ENCODE peak calls at places on chromosomes 3 and 15, in eight cellular contexts. O is hepatocyte, M is OCI-LY7, K is cardiac fibroblast, C is AG04450, F is mucosa of descending colon, R is HFFc6, I is psoas muscle. Q is an unnamed sample.

GRCh38 chr3:150447631-150448465 is 39.8 kb downstream of the TSC22D2 start:
- DNase-seq in O (no peak), M (no peak), K (no peak), C (no peak), F (no peak), R (peak; percentile 22), I (no peak), Q (no peak)

GRCh38 chr15:62462268-62462667 is 297.2 kb upstream of the C2CD4B start:
- DNase-seq in O (no peak), M (no peak), K (no peak), C (no peak), F (no peak), R (no peak), I (peak; percentile 70), Q (no peak)

GRCh38 chr3:160583451-160583850 is 18.1 kb upstream of the KPNA4 start:
- DNase-seq in O (no peak), M (no peak), K (no peak), C (no peak), F (no peak), R (no peak), I (no peak), Q (no peak)

GRCh38 chr3:107523361-107524213 is 825 bp downstream of the BBX start:
- DNase-seq in O (peak; percentile 75), M (peak; percentile 67), K (peak; percentile 64), C (no peak), F (no peak), R (no peak), I (peak; percentile 76), Q (peak; percentile 54)

GRCh38 chr3:51662456-51662855 is 8.6 kb upstream of the TEX264 start:
- DNase-seq in O (no peak), M (no peak), K (no peak), C (no peak), F (no peak), R (no peak), I (no peak), Q (no peak)

GRCh38 chr3:11671648-11672100 is 28.0 kb upstream of the VGLL4 start:
- DNase-seq in O (no peak), M (peak; percentile 53), K (peak; percentile 71), C (no peak), F (no peak), R (peak; percentile 36), I (no peak), Q (no peak)

GRCh38 chr3:17551333-17551732 is 191.1 kb downstream of the TBC1D5 start:
- DNase-seq in O (no peak), M (no peak), K (no peak), C (no peak), F (no peak), R (no peak), I (no peak), Q (no peak)

GRCh38 chr3:114144909-114145688 is 33.8 kb downstream of the DRD3 start:
- DNase-seq in O (no peak), M (no peak), K (peak; percentile 92), C (peak; percentile 68), F (no peak), R (peak; percentile 82), I (no peak), Q (no peak)

GRCh38 chr3:98821072-98821471 is 57.9 kb downstream of the ST3GAL6 start:
- DNase-seq in O (no peak), M (no peak), K (no peak), C (no peak), F (no peak), R (no peak), I (no peak), Q (no peak)

GRCh38 chr3:148211725-148212124 is 486.0 kb upstream of the AGTR1 start:
- DNase-seq in O (peak; percentile 83), M (no peak), K (peak; percentile 20), C (no peak), F (no peak), R (no peak), I (no peak), Q (no peak)

GRCh38 chr3:72756900-72757299 is 91.3 kb downstream of the SHQ1 start:
- DNase-seq in O (no peak), M (peak; percentile 95), K (no peak), C (no peak), F (no peak), R (no peak), I (no peak), Q (no peak)

GRCh38 chr15:23565395-23566069 is at the start of gene MKRN3:
- DNase-seq in O (no peak), M (no peak), K (peak; percentile 19), C (peak; percentile 27), F (no peak), R (no peak), I (peak; percentile 70), Q (peak; percentile 15)

GRCh38 chr3:72959336-72959735 is 37.3 kb upstream of the PPP4R2 start:
- DNase-seq in O (no peak), M (no peak), K (no peak), C (no peak), F (no peak), R (no peak), I (no peak), Q (no peak)

GRCh38 chr3:44831241-44831640 is 30.5 kb upstream of the TMEM42 start:
- DNase-seq in O (no peak), M (no peak), K (no peak), C (no peak), F (no peak), R (no peak), I (no peak), Q (no peak)

DNA sequence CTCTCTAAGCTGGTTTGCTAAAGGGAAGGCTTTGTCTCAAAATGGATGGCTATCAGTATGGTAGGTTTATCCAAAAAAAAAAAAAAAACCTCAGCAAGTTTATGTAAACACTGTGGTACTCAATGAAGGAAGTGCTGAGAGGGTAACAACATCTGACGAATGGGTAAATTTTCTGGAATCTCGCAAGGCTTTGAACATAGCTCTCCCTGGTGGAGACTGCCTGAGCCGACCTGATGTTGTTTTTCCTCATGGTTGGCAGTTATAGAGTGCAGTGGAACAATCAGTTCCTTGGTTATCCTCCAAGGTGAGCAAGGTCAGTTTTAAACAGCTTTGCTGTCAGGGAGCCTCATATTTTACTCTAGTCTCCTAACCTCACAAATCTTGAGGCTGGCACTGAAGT is 94.6 kb downstream of the ZPLD1 start:
- DNase-seq in O (peak; percentile 34), M (peak; percentile 2), K (peak; percentile 22), C (peak; percentile 3), F (no peak), R (no peak), I (no peak), Q (peak; percentile 8)
- TF ChIP-seq CTCF in O (peak; percentile 48), M (peak; percentile 29), K (peak; percentile 37), C (peak; percentile 58), F (no peak), R (peak; percentile 50), I (peak; percentile 10), Q (no peak)

DNA sequence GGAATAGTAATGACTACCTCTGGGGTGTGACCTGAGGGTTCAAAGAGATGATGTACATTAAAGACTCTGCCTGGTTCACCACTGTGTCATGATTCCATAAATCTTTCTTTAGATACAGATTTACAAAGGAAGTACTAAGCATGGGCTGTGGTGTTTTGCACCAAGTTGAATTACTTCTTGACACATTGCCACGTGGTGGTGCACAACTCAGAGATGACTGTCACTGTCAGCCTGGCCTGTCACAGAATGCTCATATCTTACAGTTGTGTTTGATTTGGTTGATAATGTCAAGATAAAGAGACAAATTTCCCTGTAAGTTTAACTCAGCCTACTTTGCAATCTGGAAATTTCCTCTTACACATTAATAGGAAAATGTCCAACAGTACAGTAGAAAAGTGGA is 3.2 kb downstream of the CTDSPL start:
- DNase-seq in O (peak; percentile 33), M (peak; percentile 44), K (no peak), C (no peak), F (no peak), R (no peak), I (no peak), Q (no peak)
- TF ChIP-seq CTCF in O (no peak), M (peak; percentile 67), K (no peak), C (no peak), F (no peak), R (no peak), I (no peak), Q (no peak)

GRCh38 chr3:52827866-52828376 is 2.6 kb downstream of the ITIH4 start:
- DNase-seq in O (peak; percentile 67), M (no peak), K (no peak), C (no peak), F (no peak), R (no peak), I (no peak), Q (peak; percentile 16)
- TF ChIP-seq CTCF in O (peak; percentile 25), M (no peak), K (peak; percentile 16), C (no peak), F (no peak), R (peak; percentile 33), I (no peak), Q (no peak)

GRCh38 chr15:92391640-92392039 is 2.0 kb upstream of the ST8SIA2 start:
- DNase-seq in O (peak; percentile 53), M (peak; percentile 18), K (peak; percentile 7), C (no peak), F (no peak), R (peak; percentile 32), I (no peak), Q (peak; percentile 38)
- TF ChIP-seq CTCF in O (peak; percentile 47), M (peak; percentile 64), K (no peak), C (peak; percentile 29), F (no peak), R (peak; percentile 74), I (peak; percentile 34), Q (peak; percentile 44)

GRCh38 chr3:111763968-111764367 is 95.1 kb upstream of the PHLDB2 start:
- DNase-seq in O (no peak), M (no peak), K (peak; percentile 79), C (no peak), F (no peak), R (peak; percentile 16), I (no peak), Q (no peak)

GRCh38 chr3:111764645-111765091 is 94.4 kb upstream of the PHLDB2 start:
- DNase-seq in O (peak; percentile 34), M (no peak), K (peak; percentile 56), C (no peak), F (no peak), R (peak; percentile 49), I (no peak), Q (no peak)

GRCh38 chr3:111761309-111761795 is 97.7 kb upstream of the PHLDB2 start:
- DNase-seq in O (no peak), M (no peak), K (peak; percentile 35), C (no peak), F (no peak), R (peak; percentile 80), I (no peak), Q (no peak)

GRCh38 chr3:111763101-111763500 is 96.0 kb upstream of the PHLDB2 start:
- DNase-seq in O (no peak), M (no peak), K (no peak), C (no peak), F (no peak), R (no peak), I (no peak), Q (no peak)

DNA sequence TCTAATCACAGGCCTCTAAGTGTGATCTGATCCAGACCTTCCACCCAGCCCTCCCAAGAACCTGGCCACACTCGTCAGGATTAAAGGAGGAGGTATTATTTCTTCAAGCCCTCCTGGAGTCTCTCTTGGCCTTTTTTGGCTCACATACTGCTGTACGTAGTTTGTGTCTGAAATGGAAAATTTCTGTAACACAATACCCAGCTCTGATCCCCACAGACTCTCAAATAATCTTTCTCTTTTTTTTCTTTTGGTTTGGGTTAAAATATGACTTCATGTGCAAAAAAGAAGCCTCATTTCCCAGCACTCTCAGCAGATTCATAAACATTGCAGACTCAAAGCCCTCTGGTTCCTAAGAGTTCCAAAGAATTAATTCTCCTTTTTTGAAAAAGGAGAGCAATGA is 96.5 kb upstream of the PHLDB2 start:
- DNase-seq in O (peak; percentile 42), M (no peak), K (peak; percentile 68), C (no peak), F (no peak), R (no peak), I (no peak), Q (no peak)
- TF ChIP-seq CTCF in O (no peak), M (no peak), K (no peak), C (no peak), F (no peak), R (no peak), I (no peak), Q (no peak)